ENCODE peak calls at places on chromosomes 1 and 21, in nine cellular contexts. M is neural crest cell, B is adrenal gland, P is GM10248, U is GM12864, L is hepatocyte, X is GM13976, Z is A549, V is mesothelial cell of epicardium. Q is an unnamed sample.
A peak's percentile ranks its signal among the peaks of the same experiment; 100 is the strongest.

GRCh38 chr1:183568176-183569041 is 21.9 kb downstream of the NCF2 start:
- DNase-seq in M (no peak), B (peak; percentile 32), P (no peak), U (no peak), L (no peak), X (no peak), Z (no peak), V (no peak), Q (no peak)

GRCh38 chr1:15870421-15870820 is 22.9 kb downstream of the SPEN start:
- DNase-seq in M (no peak), B (no peak), P (no peak), U (no peak), L (no peak), X (no peak), Z (no peak), V (no peak), Q (no peak)

GRCh38 chr1:244395965-244396364 is 55.7 kb downstream of the ADSS2 start:
- DNase-seq in M (no peak), B (no peak), P (no peak), U (no peak), L (no peak), X (no peak), Z (no peak), V (no peak), Q (no peak)

GRCh38 chr1:172746091-172746949 is 87.4 kb downstream of the FASLG start:
- DNase-seq in M (no peak), B (peak; percentile 22), P (peak; percentile 41), U (peak; percentile 77), L (peak; percentile 70), X (peak; percentile 52), Z (peak; percentile 85), V (no peak), Q (no peak)

GRCh38 chr1:31421404-31422040 is 8.5 kb downstream of the SERINC2 start:
- DNase-seq in M (peak; percentile 34), B (no peak), P (no peak), U (no peak), L (no peak), X (no peak), Z (peak; percentile 36), V (no peak), Q (no peak)

GRCh38 chr1:174999926-175000696 is at the start of gene CACYBP:
- DNase-seq in M (no peak), B (peak; percentile 61), P (no peak), U (no peak), L (no peak), X (no peak), Z (peak; percentile 21), V (no peak), Q (peak; percentile 88)

GRCh38 chr1:47871799-47872353 is 125.3 kb downstream of the TRABD2B start:
- DNase-seq in M (no peak), B (no peak), P (no peak), U (no peak), L (peak; percentile 61), X (no peak), Z (peak; percentile 17), V (no peak), Q (no peak)

GRCh38 chr1:155113450-155113985 is 14.2 kb upstream of the EFNA1 start:
- DNase-seq in M (no peak), B (no peak), P (no peak), U (no peak), L (no peak), X (no peak), Z (no peak), V (no peak), Q (no peak)

GRCh38 chr1:203628185-203628996 is 1.8 kb downstream of the ATP2B4 start:
- DNase-seq in M (peak; percentile 22), B (peak; percentile 55), P (no peak), U (no peak), L (peak; percentile 81), X (no peak), Z (no peak), V (no peak), Q (peak; percentile 20)

GRCh38 chr1:95233321-95233736 is 681 bp upstream of the RWDD3 start:
- DNase-seq in M (no peak), B (peak; percentile 57), P (no peak), U (no peak), L (peak; percentile 60), X (no peak), Z (peak; percentile 36), V (no peak), Q (no peak)

GRCh38 chr1:55169126-55169525 is 46.0 kb downstream of the USP24 start:
- DNase-seq in M (no peak), B (no peak), P (no peak), U (no peak), L (no peak), X (no peak), Z (no peak), V (no peak), Q (no peak)

DNA sequence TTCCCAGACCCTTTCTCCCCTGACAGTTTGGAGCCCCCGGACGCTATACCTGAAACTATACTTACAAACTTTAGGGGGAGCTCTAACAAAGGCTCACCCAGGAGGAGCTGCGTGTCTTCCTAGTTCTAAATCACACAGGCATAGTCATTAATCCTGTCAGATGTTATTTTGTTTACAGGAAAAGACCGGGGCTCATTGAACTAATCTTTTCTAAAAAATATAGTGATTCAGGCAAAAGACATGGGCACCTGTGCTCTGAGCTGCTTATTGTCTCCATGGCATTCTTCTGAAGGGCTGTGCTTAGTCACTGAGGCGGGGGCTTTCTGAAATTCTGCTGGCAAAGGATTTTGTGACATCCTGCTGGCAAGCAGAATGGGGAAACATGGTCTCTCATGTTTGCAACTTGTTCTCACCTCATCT is 1577.0 kb downstream of the NCAM2 start:
- DNase-seq in M (peak; percentile 14), B (no peak), P (no peak), U (no peak), L (peak; percentile 41), X (no peak), Z (no peak), V (no peak), Q (no peak)
- TF ChIP-seq CTCF in M (peak; percentile 72), B (no peak), P (no peak), U (no peak), L (peak; percentile 52), X (no peak), Z (no peak), V (no peak), Q (no peak)

DNA sequence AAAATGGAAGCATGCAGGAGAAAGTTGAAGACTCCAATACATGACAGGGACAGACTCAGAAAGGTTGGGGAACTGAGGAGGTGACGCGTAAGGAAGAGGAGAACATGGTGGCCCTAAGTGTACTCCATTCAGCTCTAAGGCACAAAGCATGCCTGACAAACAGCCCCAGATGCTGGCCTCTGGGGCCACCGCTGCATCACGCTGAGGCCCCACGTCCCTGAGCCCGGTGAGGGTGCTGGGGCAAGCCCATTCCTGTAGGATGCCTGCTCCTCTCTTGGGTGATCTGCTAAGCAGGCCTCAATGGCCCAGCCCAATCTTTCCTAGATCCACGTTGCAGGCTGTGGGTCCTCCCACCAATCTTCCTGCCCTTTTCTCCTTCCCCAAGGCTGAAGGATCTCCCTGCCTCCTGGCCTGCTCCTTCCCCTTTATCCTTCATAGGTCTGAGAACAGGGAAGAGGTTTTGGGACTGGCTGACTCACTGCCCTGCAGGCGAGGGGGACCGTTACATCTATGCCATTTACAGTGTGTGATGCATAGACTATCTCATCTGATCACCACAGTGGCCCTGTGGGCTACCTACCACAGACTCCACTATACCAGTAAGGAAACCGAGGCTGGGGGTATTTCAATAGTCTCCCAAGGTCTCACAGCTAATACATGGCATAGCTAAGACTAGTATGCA is 16.8 kb upstream of the NID1 start:
- DNase-seq in M (no peak), B (no peak), P (no peak), U (no peak), L (no peak), X (no peak), Z (no peak), V (no peak), Q (no peak)
- TF ChIP-seq CTCF in M (no peak), B (no peak), P (no peak), U (no peak), L (no peak), X (no peak), Z (no peak), V (no peak), Q (no peak)

GRCh38 chr1:231550448-231550781 is 21.9 kb downstream of the TSNAX start:
- DNase-seq in M (no peak), B (no peak), P (peak; percentile 16), U (no peak), L (peak; percentile 53), X (peak; percentile 32), Z (peak; percentile 57), V (no peak), Q (no peak)
- TF ChIP-seq CTCF in M (peak; percentile 66), B (no peak), P (peak; percentile 31), U (peak; percentile 63), L (peak; percentile 32), X (peak; percentile 23), Z (peak; percentile 49), V (peak; percentile 31), Q (no peak)

GRCh38 chr1:114214016-114214415 is 60.3 kb upstream of the SYT6 start:
- DNase-seq in M (no peak), B (no peak), P (no peak), U (no peak), L (no peak), X (no peak), Z (no peak), V (no peak), Q (no peak)

GRCh38 chr1:114219247-114219872 is 65.7 kb upstream of the SYT6 start:
- DNase-seq in M (no peak), B (no peak), P (no peak), U (no peak), L (peak; percentile 19), X (no peak), Z (peak; percentile 6), V (no peak), Q (no peak)

GRCh38 chr1:114218397-114219237 is 64.9 kb upstream of the SYT6 start:
- DNase-seq in M (no peak), B (no peak), P (no peak), U (no peak), L (no peak), X (no peak), Z (no peak), V (no peak), Q (no peak)

GRCh38 chr1:114216431-114217173 is 62.9 kb upstream of the SYT6 start:
- DNase-seq in M (no peak), B (no peak), P (no peak), U (no peak), L (no peak), X (no peak), Z (no peak), V (no peak), Q (no peak)

DNA sequence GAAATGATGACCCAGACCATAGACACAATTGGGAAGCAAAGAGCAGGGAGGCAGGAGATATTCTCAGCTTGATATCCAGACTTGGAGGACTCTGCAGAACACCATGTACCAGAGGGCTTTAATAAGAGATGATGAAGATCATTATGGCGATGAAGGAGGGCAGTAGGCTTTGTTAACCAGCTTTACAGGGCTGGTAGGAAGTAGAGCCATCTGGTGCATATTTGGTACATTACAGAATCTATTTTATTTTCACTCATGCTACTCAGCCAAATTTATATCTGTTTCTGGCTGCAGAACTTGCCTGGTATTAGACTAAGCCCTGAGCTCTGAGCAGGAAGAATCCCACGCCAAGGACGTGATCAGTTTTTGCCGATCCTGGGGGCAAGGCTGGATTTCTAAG is 61.8 kb upstream of the SYT6 start:
- DNase-seq in M (no peak), B (no peak), P (no peak), U (no peak), L (no peak), X (no peak), Z (no peak), V (no peak), Q (no peak)
- TF ChIP-seq CTCF in M (no peak), B (no peak), P (no peak), U (no peak), L (no peak), X (no peak), Z (no peak), V (no peak), Q (no peak)

GRCh38 chr1:163562355-163562754 is 240.6 kb downstream of the NUF2 start:
- DNase-seq in M (no peak), B (no peak), P (no peak), U (no peak), L (no peak), X (no peak), Z (no peak), V (no peak), Q (no peak)
- TF ChIP-seq CTCF in M (no peak), B (no peak), P (no peak), U (no peak), L (no peak), X (no peak), Z (no peak), V (no peak), Q (no peak)

Q was measured in activated B cell treated with CpG ODN at 0.5 μM for 24 hours.